ENCODE peak calls at places on chromosomes 7 and 10, in seven cellular contexts. One of them, this sample, is unnamed.

GRCh38 chr7:48084727-48085432 is 4.2 kb upstream of the UPP1 start:
- DNase-seq in activated CD4-positive, CD25-positive, alpha-beta regulatory T cell: peak; percentile 30
- DNase-seq in GM20000: peak; percentile 78
- DNase-seq in KBM-7: peak; percentile 81
- DNase-seq in activated CD8-positive, alpha-beta memory T cell treated with anti-CD3 and anti-CD28 coated beads for 1 hour: peak; percentile 17
- DNase-seq in NCI-H1092: no peak
- DNase-seq in myocyte: peak; percentile 100
- DNase-seq in this sample: peak; percentile 94

GRCh38 chr7:140059288-140060242 is 3.2 kb downstream of the PARP12 start:
- DNase-seq in activated CD4-positive, CD25-positive, alpha-beta regulatory T cell: no peak
- DNase-seq in GM20000: no peak
- DNase-seq in KBM-7: peak; percentile 25
- DNase-seq in activated CD8-positive, alpha-beta memory T cell treated with anti-CD3 and anti-CD28 coated beads for 1 hour: peak; percentile 13
- DNase-seq in NCI-H1092: peak; percentile 14
- DNase-seq in myocyte: peak; percentile 93
- DNase-seq in this sample: peak; percentile 74

GRCh38 chr7:15921576-15921975 is 235.1 kb upstream of the MEOX2 start:
- DNase-seq in activated CD4-positive, CD25-positive, alpha-beta regulatory T cell: no peak
- DNase-seq in GM20000: no peak
- DNase-seq in KBM-7: no peak
- DNase-seq in activated CD8-positive, alpha-beta memory T cell treated with anti-CD3 and anti-CD28 coated beads for 1 hour: no peak
- DNase-seq in NCI-H1092: no peak
- DNase-seq in myocyte: peak; percentile 54
- DNase-seq in this sample: no peak

GRCh38 chr10:111481271-111482073 is 404.6 kb downstream of the ADRA2A start:
- DNase-seq in activated CD4-positive, CD25-positive, alpha-beta regulatory T cell: no peak
- DNase-seq in GM20000: no peak
- DNase-seq in KBM-7: peak; percentile 23
- DNase-seq in activated CD8-positive, alpha-beta memory T cell treated with anti-CD3 and anti-CD28 coated beads for 1 hour: no peak
- DNase-seq in NCI-H1092: no peak
- DNase-seq in myocyte: peak; percentile 3
- DNase-seq in this sample: no peak

GRCh38 chr7:51035696-51036095 is 253.0 kb upstream of the GRB10 start:
- DNase-seq in activated CD4-positive, CD25-positive, alpha-beta regulatory T cell: no peak
- DNase-seq in GM20000: no peak
- DNase-seq in KBM-7: no peak
- DNase-seq in activated CD8-positive, alpha-beta memory T cell treated with anti-CD3 and anti-CD28 coated beads for 1 hour: no peak
- DNase-seq in NCI-H1092: no peak
- DNase-seq in myocyte: no peak
- DNase-seq in this sample: no peak

GRCh38 chr7:2417981-2418481 is 14.6 kb downstream of the CHST12 start:
- DNase-seq in activated CD4-positive, CD25-positive, alpha-beta regulatory T cell: no peak
- DNase-seq in GM20000: no peak
- DNase-seq in KBM-7: no peak
- DNase-seq in activated CD8-positive, alpha-beta memory T cell treated with anti-CD3 and anti-CD28 coated beads for 1 hour: peak; percentile 16
- DNase-seq in NCI-H1092: no peak
- DNase-seq in myocyte: peak; percentile 93
- DNase-seq in this sample: no peak

GRCh38 chr7:7251742-7252141 is 69.4 kb downstream of the C1GALT1 start:
- DNase-seq in activated CD4-positive, CD25-positive, alpha-beta regulatory T cell: no peak
- DNase-seq in GM20000: peak; percentile 36
- DNase-seq in KBM-7: peak; percentile 83
- DNase-seq in activated CD8-positive, alpha-beta memory T cell treated with anti-CD3 and anti-CD28 coated beads for 1 hour: no peak
- DNase-seq in NCI-H1092: no peak
- DNase-seq in myocyte: no peak
- DNase-seq in this sample: no peak

GRCh38 chr10:113003032-113003431 is 53.0 kb downstream of the TCF7L2 start:
- DNase-seq in activated CD4-positive, CD25-positive, alpha-beta regulatory T cell: no peak
- DNase-seq in GM20000: no peak
- DNase-seq in KBM-7: no peak
- DNase-seq in activated CD8-positive, alpha-beta memory T cell treated with anti-CD3 and anti-CD28 coated beads for 1 hour: no peak
- DNase-seq in NCI-H1092: no peak
- DNase-seq in myocyte: no peak
- DNase-seq in this sample: no peak

GRCh38 chr7:134029743-134030142 is 97.4 kb upstream of the LRGUK start:
- DNase-seq in activated CD4-positive, CD25-positive, alpha-beta regulatory T cell: no peak
- DNase-seq in GM20000: no peak
- DNase-seq in KBM-7: no peak
- DNase-seq in activated CD8-positive, alpha-beta memory T cell treated with anti-CD3 and anti-CD28 coated beads for 1 hour: no peak
- DNase-seq in NCI-H1092: no peak
- DNase-seq in myocyte: peak; percentile 56
- DNase-seq in this sample: no peak

GRCh38 chr10:70258216-70258615 is 25.0 kb upstream of the PPA1 start:
- DNase-seq in activated CD4-positive, CD25-positive, alpha-beta regulatory T cell: no peak
- DNase-seq in GM20000: no peak
- DNase-seq in KBM-7: no peak
- DNase-seq in activated CD8-positive, alpha-beta memory T cell treated with anti-CD3 and anti-CD28 coated beads for 1 hour: no peak
- DNase-seq in NCI-H1092: no peak
- DNase-seq in myocyte: no peak
- DNase-seq in this sample: no peak

GRCh38 chr7:101179780-101180755 is at the start of gene NAT16:
- DNase-seq in activated CD4-positive, CD25-positive, alpha-beta regulatory T cell: no peak
- DNase-seq in GM20000: no peak
- DNase-seq in KBM-7: no peak
- DNase-seq in activated CD8-positive, alpha-beta memory T cell treated with anti-CD3 and anti-CD28 coated beads for 1 hour: no peak
- DNase-seq in NCI-H1092: no peak
- DNase-seq in myocyte: no peak
- DNase-seq in this sample: no peak

GRCh38 chr10:46514431-46514861 is 42.0 kb downstream of the GPRIN2 start:
- DNase-seq in activated CD4-positive, CD25-positive, alpha-beta regulatory T cell: no peak
- DNase-seq in GM20000: no peak
- DNase-seq in KBM-7: no peak
- DNase-seq in activated CD8-positive, alpha-beta memory T cell treated with anti-CD3 and anti-CD28 coated beads for 1 hour: no peak
- DNase-seq in NCI-H1092: no peak
- DNase-seq in myocyte: no peak
- DNase-seq in this sample: no peak

GRCh38 chr10:78578929-78579328 is 489.8 kb upstream of the ZMIZ1 start:
- DNase-seq in activated CD4-positive, CD25-positive, alpha-beta regulatory T cell: no peak
- DNase-seq in GM20000: no peak
- DNase-seq in KBM-7: peak; percentile 39
- DNase-seq in activated CD8-positive, alpha-beta memory T cell treated with anti-CD3 and anti-CD28 coated beads for 1 hour: no peak
- DNase-seq in NCI-H1092: no peak
- DNase-seq in myocyte: no peak
- DNase-seq in this sample: no peak

GRCh38 chr7:139697031-139697430 is 80.8 kb downstream of the HIPK2 start:
- DNase-seq in activated CD4-positive, CD25-positive, alpha-beta regulatory T cell: no peak
- DNase-seq in GM20000: no peak
- DNase-seq in KBM-7: no peak
- DNase-seq in activated CD8-positive, alpha-beta memory T cell treated with anti-CD3 and anti-CD28 coated beads for 1 hour: no peak
- DNase-seq in NCI-H1092: peak; percentile 57
- DNase-seq in myocyte: no peak
- DNase-seq in this sample: no peak

GRCh38 chr7:45598697-45599520 is 24.7 kb downstream of the ADCY1 start:
- DNase-seq in activated CD4-positive, CD25-positive, alpha-beta regulatory T cell: no peak
- DNase-seq in GM20000: no peak
- DNase-seq in KBM-7: no peak
- DNase-seq in activated CD8-positive, alpha-beta memory T cell treated with anti-CD3 and anti-CD28 coated beads for 1 hour: no peak
- DNase-seq in NCI-H1092: no peak
- DNase-seq in myocyte: no peak
- DNase-seq in this sample: no peak

GRCh38 chr7:70580161-70580560 is 551.8 kb upstream of the GALNT17 start:
- DNase-seq in activated CD4-positive, CD25-positive, alpha-beta regulatory T cell: no peak
- DNase-seq in GM20000: no peak
- DNase-seq in KBM-7: no peak
- DNase-seq in activated CD8-positive, alpha-beta memory T cell treated with anti-CD3 and anti-CD28 coated beads for 1 hour: no peak
- DNase-seq in NCI-H1092: no peak
- DNase-seq in myocyte: no peak
- DNase-seq in this sample: no peak

GRCh38 chr7:36301914-36302771 is 87.5 kb upstream of the ANLN start:
- DNase-seq in activated CD4-positive, CD25-positive, alpha-beta regulatory T cell: no peak
- DNase-seq in GM20000: no peak
- DNase-seq in KBM-7: no peak
- DNase-seq in activated CD8-positive, alpha-beta memory T cell treated with anti-CD3 and anti-CD28 coated beads for 1 hour: no peak
- DNase-seq in NCI-H1092: no peak
- DNase-seq in myocyte: peak; percentile 16
- DNase-seq in this sample: no peak

GRCh38 chr7:82204694-82205093 is 238.9 kb downstream of the CACNA2D1 start:
- DNase-seq in activated CD4-positive, CD25-positive, alpha-beta regulatory T cell: no peak
- DNase-seq in GM20000: no peak
- DNase-seq in KBM-7: no peak
- DNase-seq in activated CD8-positive, alpha-beta memory T cell treated with anti-CD3 and anti-CD28 coated beads for 1 hour: no peak
- DNase-seq in NCI-H1092: no peak
- DNase-seq in myocyte: peak; percentile 95
- DNase-seq in this sample: no peak

GRCh38 chr7:100719523-100720319 is 547 bp upstream of the EPO start:
- DNase-seq in activated CD4-positive, CD25-positive, alpha-beta regulatory T cell: no peak
- DNase-seq in GM20000: no peak
- DNase-seq in KBM-7: peak; percentile 31
- DNase-seq in activated CD8-positive, alpha-beta memory T cell treated with anti-CD3 and anti-CD28 coated beads for 1 hour: no peak
- DNase-seq in NCI-H1092: no peak
- DNase-seq in myocyte: peak; percentile 68
- DNase-seq in this sample: no peak